ENCODE peak calls at places on chromosome 10, in six cellular contexts. R is PC-9; B is stimulated activated naive B cell treated with anti-CD40 and anti-IgM and Interleukin-4, amounts not matched to agents 10 μg/mL and 1 μg/mL and 100 μg/mL, for 72 hours; C is neuronal stem cell; H is small intestine; S is endothelial cell. A is an unnamed sample.

GRCh38 chr10:63466168-63466935 is 575 bp upstream of the JMJD1C start:
- DNase-seq in H (peak; percentile 64), R (no peak), B (peak; percentile 40), S (peak; percentile 11), C (no peak), A (peak; percentile 79)

GRCh38 chr10:583433-583832 is 106.0 kb downstream of the DIP2C start:
- DNase-seq in S (no peak), H (no peak), B (no peak), R (no peak), C (no peak), A (no peak)

GRCh38 chr10:77176224-77176623 is 461.4 kb downstream of the KCNMA1 start:
- DNase-seq in C (no peak), H (no peak), R (no peak), S (no peak), B (no peak), A (no peak)

GRCh38 chr10:51879238-51879637 is 179.8 kb upstream of the CSTF2T start:
- DNase-seq in C (no peak), R (peak; percentile 6), H (peak; percentile 5), S (no peak), B (peak; percentile 13), A (no peak)

GRCh38 chr10:17066801-17067200 is 62.8 kb downstream of the CUBN start:
- DNase-seq in H (no peak), C (no peak), R (no peak), S (no peak), B (no peak), A (no peak)

GRCh38 chr10:73850205-73850604 is 24.1 kb downstream of the CAMK2G start:
- DNase-seq in C (no peak), H (no peak), B (no peak), S (no peak), R (no peak), A (no peak)

GRCh38 chr10:29728541-29729049 is 93.8 kb upstream of the SVIL start:
- DNase-seq in C (peak; percentile 74), H (no peak), B (no peak), R (no peak), S (no peak), A (no peak)

GRCh38 chr10:63866075-63866746 is 345.0 kb downstream of the REEP3 start:
- DNase-seq in H (peak; percentile 41), B (peak; percentile 29), S (peak; percentile 75), R (peak; percentile 47), C (peak; percentile 75), A (no peak)

GRCh38 chr10:114386446-114386845 is 17.9 kb downstream of the AFAP1L2 start:
- DNase-seq in C (no peak), B (no peak), R (no peak), S (no peak), H (no peak), A (no peak)

GRCh38 chr10:28125701-28126100 is 126.8 kb upstream of the ODAD2 start:
- DNase-seq in H (no peak), B (no peak), R (no peak), C (no peak), S (no peak), A (no peak)

GRCh38 chr10:101411598-101411997 is 57.6 kb downstream of the BTRC start:
- DNase-seq in C (no peak), R (no peak), H (no peak), S (no peak), B (no peak), A (no peak)